ENCODE peak calls at places on chromosomes 5 and 9, in eight cellular contexts. G, W, S, X, Q, M, T and R are unnamed samples.

GRCh38 chr5:36357391-36357790 is 55.7 kb upstream of the RANBP3L start:
- DNase-seq in X (no peak), S (no peak), G (no peak), Q (peak), W (no peak), T (no peak), M (no peak), R (peak)

GRCh38 chr5:31563216-31563615 is 31.1 kb downstream of the C5orf22 start:
- DNase-seq in S (no peak), W (no peak), T (no peak), G (no peak), X (no peak), Q (no peak), M (no peak), R (no peak)

GRCh38 chr9:89891221-89892052 is 286.6 kb downstream of the GADD45G start:
- DNase-seq in Q (no peak), X (no peak), G (no peak), S (no peak), W (no peak), M (peak), T (no peak), R (no peak)

GRCh38 chr5:153135416-153135815 is 355.1 kb upstream of the GRIA1 start:
- DNase-seq in Q (no peak), G (no peak), M (no peak), X (no peak), T (no peak), S (no peak), W (peak), R (no peak)

GRCh38 chr9:93826905-93827544 is 128.1 kb downstream of the BARX1 start:
- DNase-seq in Q (no peak), X (no peak), S (no peak), M (peak), T (no peak), W (no peak), G (no peak), R (no peak)

GRCh38 chr9:93223241-93224180 is 39.6 kb downstream of the WNK2 start:
- DNase-seq in X (peak), G (no peak), S (no peak), Q (peak), T (peak), M (peak), W (peak), R (peak)

GRCh38 chr9:34267660-34268059 is 61.4 kb downstream of the KIF24 start:
- DNase-seq in M (no peak), X (no peak), Q (no peak), W (no peak), T (no peak), G (no peak), S (no peak), R (no peak)

GRCh38 chr9:5459289-5459829 is 9.0 kb downstream of the CD274 start:
- DNase-seq in M (no peak), T (no peak), S (no peak), W (peak), X (no peak), Q (no peak), G (no peak), R (peak)

GRCh38 chr5:169812786-169813185 is 167.5 kb downstream of the INSYN2B start:
- DNase-seq in W (no peak), X (no peak), M (no peak), G (no peak), T (peak), S (no peak), Q (no peak), R (no peak)

GRCh38 chr9:10226996-10227395 is 385.8 kb downstream of the PTPRD start:
- DNase-seq in W (peak), X (no peak), Q (no peak), G (no peak), M (no peak), S (no peak), T (no peak), R (no peak)

GRCh38 chr5:109706065-109706464 is 16.3 kb downstream of the MAN2A1 start:
- DNase-seq in T (no peak), G (no peak), X (no peak), S (no peak), M (no peak), W (no peak), Q (no peak), R (no peak)

GRCh38 chr5:124979174-124979573 is 232.7 kb upstream of the ZNF608 start:
- DNase-seq in W (peak), Q (no peak), X (no peak), G (peak), S (no peak), M (no peak), T (no peak), R (no peak)

GRCh38 chr5:66945389-66946349 is 250.9 kb downstream of the CD180 start:
- DNase-seq in Q (no peak), W (peak), S (no peak), M (no peak), X (no peak), G (no peak), T (no peak), R (no peak)

GRCh38 chr5:172866802-172867748 is 33.0 kb downstream of the ERGIC1 start:
- DNase-seq in W (no peak), G (peak), X (no peak), T (no peak), Q (no peak), M (peak), S (no peak), R (no peak)